ENCODE peak calls at places on chromosomes 1 and 21, in five cellular contexts. K, J, M, F and W are unnamed samples.

GRCh38 chr1:19450811-19451564 is 34.4 kb downstream of the CAPZB start:
- DNase-seq in K (peak; percentile 86), J (no peak), M (no peak), F (peak; percentile 99), W (no peak)

GRCh38 chr1:32393832-32394140 is 455 bp downstream of the BSDC1 start:
- DNase-seq in K (no peak), J (peak; percentile 54), M (no peak), F (no peak), W (peak; percentile 49)

GRCh38 chr1:77841574-77841973 is 46.9 kb upstream of the NEXN start:
- DNase-seq in K (no peak), J (no peak), M (no peak), F (no peak), W (no peak)

GRCh38 chr1:224185208-224185607 is 2.2 kb downstream of the DEGS1 start:
- DNase-seq in K (no peak), J (no peak), M (no peak), F (no peak), W (no peak)

GRCh38 chr1:111199329-111199728 is 1.1 kb downstream of the DENND2D start:
- DNase-seq in K (no peak), J (no peak), M (no peak), F (no peak), W (no peak)

GRCh38 chr1:32336963-32337675 is 1.1 kb upstream of the MARCKSL1 start:
- DNase-seq in K (no peak), J (no peak), M (no peak), F (peak; percentile 53), W (no peak)

GRCh38 chr1:9529190-9529589 is 10.1 kb upstream of the SLC25A33 start:
- DNase-seq in K (no peak), J (no peak), M (no peak), F (peak; percentile 55), W (no peak)

GRCh38 chr1:93993731-93994130 is 84.5 kb upstream of the GCLM start:
- DNase-seq in K (no peak), J (no peak), M (no peak), F (peak; percentile 97), W (no peak)

GRCh38 chr1:55322842-55323241 is 107.7 kb upstream of the USP24 start:
- DNase-seq in K (no peak), J (no peak), M (no peak), F (no peak), W (no peak)

GRCh38 chr1:44777547-44777946 is 2.2 kb downstream of the RPS8 start:
- DNase-seq in K (no peak), J (no peak), M (no peak), F (no peak), W (no peak)

GRCh38 chr1:113966013-113966412 is 13.3 kb upstream of the OLFML3 start:
- DNase-seq in K (no peak), J (no peak), M (no peak), F (peak; percentile 33), W (no peak)

GRCh38 chr1:96364576-96364975 is 357.0 kb upstream of the PTBP2 start:
- DNase-seq in K (no peak), J (no peak), M (no peak), F (peak; percentile 76), W (no peak)

GRCh38 chr1:204989266-204990058 is 53.5 kb upstream of the CNTN2 start:
- DNase-seq in K (peak; percentile 32), J (peak; percentile 68), M (peak; percentile 88), F (peak; percentile 75), W (peak; percentile 64)

GRCh38 chr1:3463013-3463385 is 8.5 kb downstream of the ARHGEF16 start:
- DNase-seq in K (no peak), J (no peak), M (no peak), F (no peak), W (no peak)

GRCh38 chr1:99600782-99601181 is 45.1 kb upstream of the PALMD start:
- DNase-seq in K (no peak), J (no peak), M (no peak), F (peak; percentile 50), W (peak; percentile 9)

GRCh38 chr1:234963180-234963903 is 165.3 kb downstream of the TOMM20 start:
- DNase-seq in K (peak; percentile 86), J (peak; percentile 66), M (no peak), F (peak; percentile 95), W (peak; percentile 30)

GRCh38 chr21:45525910-45526306 is 16.3 kb downstream of the SLC19A1 start:
- DNase-seq in K (no peak), J (no peak), M (no peak), F (no peak), W (no peak)

GRCh38 chr1:74426208-74426932 is 86.0 kb downstream of the LRRC53 start:
- DNase-seq in K (no peak), J (no peak), M (no peak), F (peak; percentile 14), W (no peak)

GRCh38 chr1:22838965-22839364 is 128.3 kb downstream of the EPHB2 start:
- DNase-seq in K (no peak), J (no peak), M (no peak), F (no peak), W (no peak)

GRCh38 chr1:9909222-9910046 is 635 bp downstream of the CTNNBIP1 start:
- DNase-seq in K (no peak), J (peak; percentile 46), M (no peak), F (peak; percentile 36), W (no peak)

GRCh38 chr1:169931795-169932195 is 38.1 kb upstream of the SCYL3 start:
- DNase-seq in K (no peak), J (no peak), M (no peak), F (peak; percentile 48), W (no peak)

GRCh38 chr1:219812491-219813221 is 115.7 kb downstream of the SLC30A10 start:
- DNase-seq in K (no peak), J (peak; percentile 29), M (peak; percentile 27), F (peak; percentile 80), W (peak; percentile 79)

GRCh38 chr1:66445492-66446181 is 88.3 kb upstream of the SGIP1 start:
- DNase-seq in K (no peak), J (no peak), M (peak; percentile 19), F (no peak), W (no peak)

GRCh38 chr1:159229896-159230295 is 25.2 kb downstream of the ACKR1 start:
- DNase-seq in K (no peak), J (no peak), M (no peak), F (peak; percentile 3), W (peak; percentile 100)

GRCh38 chr1:25103180-25103790 is 129.0 kb downstream of the SYF2 start:
- DNase-seq in K (no peak), J (no peak), M (no peak), F (no peak), W (no peak)

GRCh38 chr1:23370744-23371710 is 1.4 kb upstream of the ZNF436 start:
- DNase-seq in K (no peak), J (no peak), M (no peak), F (peak; percentile 62), W (no peak)